ENCODE peak calls at places on chromosome 7, in four cellular contexts. D is GM12878, S is K562, L is HL-60. J is an unnamed sample.

GRCh38 chr7:19982841-19983835 is 209.7 kb upstream of the TMEM196 start:
- DNase-seq in D (peak; percentile 38), L (no peak), S (no peak), J (no peak)

GRCh38 chr7:157121184-157121715 is 17.5 kb upstream of the UBE3C start:
- DNase-seq in D (no peak), S (no peak), L (no peak), J (no peak)

GRCh38 chr7:902996-903395 is 26.6 kb downstream of the GET4 start:
- DNase-seq in D (no peak), L (no peak), S (no peak), J (no peak)

GRCh38 chr7:93475811-93476210 is 98.7 kb downstream of the CALCR start:
- DNase-seq in L (no peak), D (no peak), S (no peak), J (no peak)

GRCh38 chr7:1310936-1311335 is 78.3 kb downstream of the UNCX start:
- DNase-seq in D (no peak), L (no peak), S (no peak), J (no peak)

GRCh38 chr7:77888998-77889397 is 90.4 kb downstream of the PHTF2 start:
- DNase-seq in L (no peak), D (no peak), S (no peak), J (no peak)

GRCh38 chr7:130560972-130561371 is 69.1 kb downstream of the MEST start:
- DNase-seq in D (peak; percentile 40), L (peak; percentile 32), S (no peak), J (peak; percentile 41)

GRCh38 chr7:146123715-146124114 is 7.1 kb downstream of the CNTNAP2 start:
- DNase-seq in D (no peak), L (no peak), S (no peak), J (no peak)

GRCh38 chr7:43938892-43939482 is 12.8 kb downstream of the UBE2D4 start:
- DNase-seq in L (no peak), S (no peak), D (no peak), J (no peak)

GRCh38 chr7:31059551-31059950 is 7.4 kb downstream of the ADCYAP1R1 start:
- DNase-seq in S (no peak), L (no peak), D (no peak), J (no peak)

GRCh38 chr7:101537205-101537604 is 91.9 kb downstream of the MYL10 start:
- DNase-seq in L (no peak), S (no peak), D (no peak), J (no peak)

GRCh38 chr7:95693551-95694333 is 78.6 kb upstream of the DYNC1I1 start:
- DNase-seq in L (no peak), D (no peak), S (no peak), J (no peak)

DNA sequence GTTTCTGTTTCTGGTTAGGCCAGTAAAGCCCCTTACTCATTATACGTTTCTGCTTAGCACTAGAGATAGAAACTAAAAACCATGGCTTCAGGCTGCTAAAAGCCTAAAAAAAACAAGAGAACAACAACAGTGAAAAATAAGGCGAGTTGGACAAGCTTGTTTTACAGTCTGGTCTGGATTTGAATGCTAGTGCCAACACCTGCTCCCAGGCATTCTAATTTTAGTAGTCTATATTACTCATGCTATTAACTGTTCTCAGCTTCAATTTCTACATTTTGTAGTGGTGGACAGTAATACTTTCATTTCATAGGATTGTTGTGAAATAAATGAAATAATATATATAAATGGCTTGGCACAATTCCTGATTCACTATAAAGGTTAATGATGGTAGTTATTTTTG is 108.5 kb downstream of the HBP1 start:
- DNase-seq in D (no peak), L (no peak), S (no peak), J (no peak)
- TF ChIP-seq SPI1 in D (no peak), L (no peak), S (no peak), J (no peak)

DNA sequence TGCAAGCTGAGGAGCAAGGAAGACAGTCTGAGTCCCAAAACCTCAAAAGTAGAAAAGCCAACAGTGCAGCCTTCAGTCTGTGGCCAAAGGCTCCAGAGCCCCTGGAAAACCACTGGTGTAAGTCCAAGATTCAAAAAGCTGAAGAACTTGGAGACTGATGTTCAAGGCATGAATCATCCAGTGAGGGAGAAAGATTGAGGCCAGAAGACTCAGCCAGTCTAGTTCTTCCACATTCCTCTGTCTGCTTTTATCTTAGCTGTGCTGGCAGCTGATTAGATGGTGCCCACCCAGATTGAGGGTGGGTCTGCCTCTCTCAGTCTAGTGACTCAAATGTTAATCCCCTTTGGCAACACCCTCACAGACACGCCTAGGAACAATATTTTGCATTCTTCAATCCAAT is 20.1 kb upstream of the MDFIC start:
- DNase-seq in S (no peak), L (no peak), D (no peak), J (no peak)
- TF ChIP-seq SPI1 in S (no peak), L (no peak), D (no peak), J (no peak)

DNA sequence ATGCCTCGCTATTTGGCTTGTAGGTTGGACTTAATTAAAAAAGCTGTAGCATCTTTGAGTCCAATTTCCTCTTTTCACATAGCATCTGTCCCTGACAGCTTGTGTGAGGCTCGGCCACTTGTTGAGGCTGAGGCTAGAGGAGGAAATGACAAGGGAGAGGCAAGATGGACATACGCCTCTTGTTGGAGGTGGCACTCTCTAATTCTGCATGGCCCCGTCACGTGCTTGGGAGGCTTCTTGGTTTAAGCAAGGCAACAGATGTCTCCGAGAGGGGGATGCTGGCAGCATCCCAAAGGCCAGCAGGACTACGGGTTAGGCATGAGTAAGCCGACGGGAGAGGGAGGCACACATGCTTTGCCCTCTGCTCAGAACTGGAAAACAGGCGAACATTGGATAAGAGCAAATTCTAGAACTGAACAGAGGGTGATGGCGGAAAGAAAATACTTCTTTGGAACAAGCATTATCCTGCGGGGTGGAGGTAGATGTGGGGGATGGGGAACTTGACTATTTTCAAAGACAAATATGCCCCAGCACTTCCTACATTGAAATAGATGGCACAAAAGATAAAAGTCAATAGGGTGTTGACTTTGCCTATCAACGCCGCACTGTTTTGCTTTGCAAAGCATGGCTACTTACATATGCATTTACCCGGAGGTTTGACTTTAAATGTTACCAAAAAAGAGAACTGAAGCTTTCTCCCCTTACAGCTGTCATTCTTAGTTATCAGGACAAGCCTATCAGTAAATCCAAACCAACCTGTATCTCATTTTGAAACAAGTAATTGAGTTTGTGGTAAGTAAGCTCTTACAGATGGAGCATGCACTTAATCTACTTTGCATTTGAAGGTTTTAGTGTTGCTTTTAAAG is 94.8 kb downstream of the CHN2 start:
- DNase-seq in D (peak; percentile 33), S (no peak), L (peak; percentile 25), J (no peak)
- TF ChIP-seq SPI1 in D (peak; percentile 88), S (no peak), L (peak; percentile 56), J (peak; percentile 74)

GRCh38 chr7:69994907-69995542 is 396.8 kb downstream of the AUTS2 start:
- DNase-seq in L (no peak), S (no peak), D (no peak), J (no peak)
- TF ChIP-seq SPI1 in L (no peak), S (no peak), D (no peak), J (no peak)

GRCh38 chr7:24334627-24335026 is 50.6 kb downstream of the NPY start:
- DNase-seq in L (no peak), S (no peak), D (no peak), J (no peak)

GRCh38 chr7:24339575-24339974 is 55.6 kb downstream of the NPY start:
- DNase-seq in D (no peak), S (no peak), L (no peak), J (no peak)

GRCh38 chr7:24336461-24336860 is 52.5 kb downstream of the NPY start:
- DNase-seq in D (no peak), S (no peak), L (no peak), J (no peak)

GRCh38 chr7:24337180-24337579 is 53.2 kb downstream of the NPY start:
- DNase-seq in S (no peak), L (no peak), D (no peak), J (no peak)

DNA sequence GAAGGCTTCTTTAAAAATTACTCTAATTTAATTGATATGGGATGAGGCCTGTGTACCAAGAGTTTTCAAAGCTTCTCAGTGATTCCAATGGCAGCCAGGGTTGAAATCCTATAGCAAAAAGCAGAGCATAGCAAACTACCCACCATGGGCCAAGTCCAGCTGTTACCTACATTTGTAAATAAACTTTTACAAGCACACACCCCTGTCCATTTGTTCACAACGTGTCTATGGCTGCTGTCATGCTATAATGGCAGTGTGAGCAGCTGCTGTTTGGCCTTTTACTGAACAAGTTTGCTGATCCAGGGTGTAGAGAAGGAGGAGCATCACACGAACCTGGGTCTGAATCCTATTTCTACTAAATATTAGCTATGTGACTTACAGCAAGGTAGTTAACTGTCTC is 50.0 kb downstream of the NPY start:
- DNase-seq in D (no peak), L (no peak), S (no peak), J (no peak)
- TF ChIP-seq SPI1 in D (no peak), L (no peak), S (no peak), J (no peak)

GRCh38 chr7:151040616-151041375 is 7.5 kb upstream of the ASIC3 start:
- DNase-seq in D (no peak), S (no peak), L (no peak), J (no peak)

GRCh38 chr7:151035024-151035717 is 6.9 kb downstream of the ABCB8 start:
- DNase-seq in L (no peak), S (no peak), D (no peak), J (no peak)

GRCh38 chr7:151039850-151040548 is 8.3 kb upstream of the ASIC3 start:
- DNase-seq in L (no peak), D (no peak), S (peak; percentile 55), J (no peak)

GRCh38 chr7:151035902-151036301 is 7.7 kb downstream of the ABCB8 start:
- DNase-seq in S (no peak), D (no peak), L (no peak), J (no peak)

DNA sequence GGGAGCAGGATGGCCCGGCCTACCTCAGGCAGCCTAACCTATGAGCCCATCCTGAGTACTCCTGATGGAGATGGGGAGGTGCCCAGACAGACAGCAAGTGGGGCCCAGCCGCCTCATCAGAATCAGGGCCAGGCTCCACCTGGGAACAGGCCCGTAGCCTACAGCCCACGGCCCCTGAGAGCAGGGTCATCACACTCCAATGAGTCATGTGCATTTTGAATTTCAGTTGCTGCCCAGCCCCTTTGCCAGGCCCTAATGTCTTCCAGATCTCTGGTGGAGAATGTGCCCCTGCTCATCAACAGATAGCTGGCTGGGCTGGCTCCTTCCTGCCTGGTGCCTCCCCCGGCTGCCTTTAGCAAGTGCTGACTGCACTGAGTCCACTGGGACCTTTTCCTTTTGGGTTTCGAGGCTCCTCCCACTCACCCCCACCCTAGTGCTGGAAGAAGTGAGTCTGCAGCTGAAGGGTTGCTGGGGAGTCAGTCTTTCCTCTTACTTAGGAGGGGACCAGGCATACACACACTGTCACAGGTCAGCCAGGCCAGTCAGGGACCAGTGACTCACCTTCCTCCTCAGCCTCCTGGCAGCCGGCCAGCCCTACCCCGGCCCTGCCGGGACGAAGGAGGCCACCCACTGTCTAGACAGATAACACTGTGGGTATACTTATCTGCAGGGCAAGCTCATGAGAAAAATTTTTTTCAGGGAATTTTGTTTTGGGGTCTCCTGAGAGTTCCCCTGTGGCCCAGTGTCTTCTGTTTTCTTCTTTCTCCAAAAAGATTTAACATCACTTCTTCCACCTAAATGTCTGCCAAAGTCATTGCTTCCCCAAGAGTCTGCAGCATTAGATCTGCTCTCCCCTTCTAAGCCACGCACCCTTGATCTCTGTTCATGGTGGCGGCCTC is 9.1 kb upstream of the ASIC3 start:
- DNase-seq in L (peak; percentile 95), S (peak; percentile 99), D (no peak), J (no peak)
- TF ChIP-seq SPI1 in L (no peak), S (no peak), D (no peak), J (no peak)

DNA sequence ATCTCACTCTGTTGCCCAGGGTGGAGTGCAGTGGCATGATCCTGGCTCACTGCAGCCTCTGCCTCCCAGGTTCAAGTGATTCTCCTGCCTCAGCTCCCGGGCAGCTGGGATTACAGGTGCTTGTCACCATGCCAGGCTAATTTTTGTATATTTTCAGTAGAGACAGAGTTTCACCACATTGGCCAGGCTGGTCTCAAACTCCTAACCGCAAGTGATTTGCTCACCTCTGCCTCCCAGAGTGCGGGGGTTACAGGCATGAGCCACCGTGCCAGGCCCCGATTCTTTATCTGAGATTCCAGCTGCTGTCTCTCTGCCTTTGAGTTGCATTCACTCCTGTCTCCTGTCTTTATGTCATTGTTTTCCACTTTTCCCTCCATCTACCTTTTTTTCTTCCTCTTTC is 168.7 kb downstream of the TMEM178B start:
- DNase-seq in D (no peak), S (no peak), L (no peak), J (no peak)
- TF ChIP-seq SPI1 in D (no peak), S (no peak), L (no peak), J (no peak)

J was measured in GM12891.